ENCODE peak calls at places on chromosome 13, in six cellular contexts. R is HepG2, P is A549, U is H1, H is K562, O is GM12878. F is an unnamed sample.

GRCh38 chr13:76677047-76677446 is 209.2 kb downstream of the KCTD12 start:
- DNase-seq in R (no peak), P (no peak), U (no peak), H (no peak), O (no peak), F (peak)

GRCh38 chr13:37226966-37227365 is 121.5 kb upstream of the CSNK1A1L start:
- DNase-seq in R (no peak), P (no peak), U (no peak), H (no peak), O (no peak), F (peak)

GRCh38 chr13:36310417-36311108 is 12.9 kb upstream of the CCDC169 start:
- DNase-seq in R (no peak), P (no peak), U (no peak), H (peak), O (no peak), F (peak)

GRCh38 chr13:32246468-32246867 is 68.7 kb downstream of the ZAR1L start:
- DNase-seq in R (peak), P (peak), U (peak), H (peak), O (no peak), F (peak)

GRCh38 chr13:64186503-64186902 is 2770.9 kb upstream of the PCDH20 start:
- DNase-seq in R (no peak), P (no peak), U (no peak), H (no peak), O (no peak), F (peak)

GRCh38 chr13:97600438-97601080 is 166.6 kb downstream of the RAP2A start:
- DNase-seq in R (peak), P (no peak), U (no peak), H (no peak), O (no peak), F (peak)

GRCh38 chr13:72424059-72424458 is 303.4 kb downstream of the MZT1 start:
- DNase-seq in R (no peak), P (no peak), U (no peak), H (no peak), O (no peak), F (no peak)

GRCh38 chr13:41463823-41464602 is 6.7 kb downstream of the RGCC start:
- DNase-seq in R (no peak), P (no peak), U (no peak), H (peak), O (peak), F (no peak)

GRCh38 chr13:44680746-44681355 is 104.7 kb upstream of the TSC22D1 start:
- DNase-seq in R (no peak), P (no peak), U (no peak), H (no peak), O (no peak), F (peak)

GRCh38 chr13:38697628-38698333 is 10.9 kb downstream of the FREM2 start:
- DNase-seq in R (no peak), P (no peak), U (no peak), H (no peak), O (no peak), F (no peak)

GRCh38 chr13:38690231-38690630 is 3.4 kb downstream of the FREM2 start:
- DNase-seq in R (no peak), P (no peak), U (no peak), H (no peak), O (no peak), F (no peak)

GRCh38 chr13:38693168-38693567 is 6.3 kb downstream of the FREM2 start:
- DNase-seq in R (no peak), P (no peak), U (no peak), H (no peak), O (no peak), F (no peak)

GRCh38 chr13:38697197-38697596 is 10.3 kb downstream of the FREM2 start:
- DNase-seq in R (no peak), P (no peak), U (no peak), H (no peak), O (no peak), F (no peak)

GRCh38 chr13:38693641-38694040 is 6.8 kb downstream of the FREM2 start:
- DNase-seq in R (no peak), P (no peak), U (no peak), H (no peak), O (no peak), F (no peak)
- TF ChIP-seq CEBPB in R (no peak), P (no peak), U (no peak), H (no peak), O (no peak), F (no peak)

GRCh38 chr13:46522692-46523040 is 30.3 kb upstream of the LRCH1 start:
- DNase-seq in R (no peak), P (no peak), U (no peak), H (no peak), O (no peak), F (no peak)
- TF ChIP-seq RFX5 in R (no peak), P (no peak), U (no peak), H (no peak), O (no peak), F (no peak)

GRCh38 chr13:99981115-99982020 is at the start of gene ZIC2:
- DNase-seq in R (no peak), P (no peak), U (peak), H (peak), O (no peak), F (no peak)
- TF ChIP-seq CEBPB in R (no peak), P (no peak), U (no peak), H (no peak), O (no peak), F (no peak)

DNA sequence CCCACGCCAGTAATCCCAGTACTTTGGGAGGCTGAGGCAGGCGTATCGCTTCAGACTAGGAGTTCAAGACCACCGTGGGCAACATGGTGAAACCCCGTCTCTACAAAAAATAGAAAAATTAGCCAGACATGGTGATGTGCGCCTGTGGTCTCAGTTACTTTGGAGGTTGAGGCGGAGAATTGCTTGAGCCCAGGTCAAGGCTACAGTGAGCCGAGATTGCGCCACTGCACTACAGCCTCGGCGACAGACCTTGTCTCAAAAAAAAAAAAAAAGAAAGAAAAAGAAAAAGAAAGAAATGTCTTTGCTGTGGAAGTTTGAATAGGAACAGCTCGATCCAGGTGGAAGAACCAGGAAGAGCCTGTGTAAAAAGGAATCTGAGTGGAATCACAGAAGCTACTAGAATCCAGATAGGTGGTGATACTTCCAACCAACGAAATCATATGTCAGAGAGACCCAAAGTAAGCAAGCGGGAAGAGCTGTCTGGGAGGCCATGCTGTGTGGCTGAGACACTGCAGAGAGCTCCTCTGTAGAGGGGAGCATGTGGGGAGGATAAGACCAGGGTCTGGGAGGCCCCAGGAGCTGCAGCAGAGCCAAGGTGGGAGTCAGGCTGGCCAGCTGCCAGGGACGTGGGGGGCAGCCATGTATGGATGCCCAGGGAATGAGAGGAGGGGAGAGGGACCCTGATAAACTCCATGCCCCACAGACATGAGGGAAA is 21.1 kb downstream of the LATS2 start:
- DNase-seq in R (no peak), P (no peak), U (peak), H (no peak), O (no peak), F (no peak)
- TF ChIP-seq RFX5 in R (no peak), P (no peak), U (no peak), H (no peak), O (no peak), F (no peak)

GRCh38 chr13:54383604-54384003 is 1355.0 kb downstream of the OLFM4 start:
- DNase-seq in R (no peak), P (no peak), U (no peak), H (no peak), O (no peak), F (no peak)

DNA sequence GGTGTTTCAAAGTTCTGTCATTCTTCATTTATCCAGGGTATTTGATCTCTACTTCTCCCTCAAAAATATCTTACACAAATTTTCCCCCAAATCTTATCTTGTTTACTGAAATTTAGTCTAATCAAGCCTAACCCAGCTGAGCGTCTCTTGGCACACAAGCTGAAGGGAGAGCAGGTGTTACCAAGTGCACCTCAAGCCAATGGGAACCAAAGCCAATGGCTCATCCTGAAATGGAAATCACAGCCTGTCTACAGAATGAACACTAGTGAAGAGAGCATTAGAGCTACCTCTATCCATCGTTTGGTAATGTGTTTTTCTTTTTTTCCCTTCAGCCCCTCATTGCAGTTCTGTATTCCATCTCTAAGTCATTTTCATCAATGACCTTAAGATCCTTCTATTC is 1350.8 kb downstream of the OLFM4 start:
- DNase-seq in R (no peak), P (no peak), U (no peak), H (no peak), O (no peak), F (no peak)
- TF ChIP-seq CEBPB in R (no peak), P (no peak), U (no peak), H (no peak), O (no peak), F (no peak)

GRCh38 chr13:28704282-28704681 is 14.5 kb downstream of the SLC46A3 start:
- DNase-seq in R (no peak), P (no peak), U (no peak), H (no peak), O (no peak), F (no peak)

GRCh38 chr13:28710161-28710560 is 8.6 kb downstream of the SLC46A3 start:
- DNase-seq in R (no peak), P (no peak), U (no peak), H (no peak), O (no peak), F (no peak)

GRCh38 chr13:28704919-28705318 is 13.9 kb downstream of the SLC46A3 start:
- DNase-seq in R (no peak), P (no peak), U (no peak), H (no peak), O (no peak), F (no peak)

GRCh38 chr13:28707629-28708427 is 10.9 kb downstream of the SLC46A3 start:
- DNase-seq in R (no peak), P (no peak), U (no peak), H (peak), O (peak), F (peak)

DNA sequence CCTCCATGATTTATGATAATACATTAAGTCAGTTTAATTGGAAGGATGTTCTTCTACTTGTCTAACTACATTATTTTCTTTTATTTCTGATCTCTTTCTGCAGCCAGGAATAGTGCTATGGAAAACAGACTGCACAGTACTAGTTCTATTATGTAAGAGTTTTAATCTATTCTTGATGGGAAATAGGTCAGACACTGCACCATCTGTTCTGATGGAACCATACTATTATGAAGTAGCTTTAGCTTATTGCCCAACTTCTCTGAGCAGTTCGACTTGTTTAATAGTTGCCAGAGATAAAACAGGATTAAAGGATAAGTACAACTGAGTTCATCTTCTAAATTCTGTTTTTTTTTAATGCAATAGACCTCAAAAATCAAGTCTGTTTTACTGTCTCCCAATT is 13.0 kb downstream of the SLC46A3 start:
- DNase-seq in R (no peak), P (no peak), U (no peak), H (no peak), O (no peak), F (peak)
- TF ChIP-seq RFX5 in R (no peak), P (no peak), U (no peak), H (no peak), O (no peak), F (no peak)